ENCODE peak calls at places on chromosomes 12 and 14, in seven cellular contexts. S, D, C, A, K, I and E are unnamed samples.

GRCh38 chr12:115840159-115840558 is 437.3 kb downstream of the MED13L start:
- DNase-seq in C (peak), D (no peak), S (no peak), K (no peak), A (no peak), I (no peak), E (peak)

GRCh38 chr12:57201631-57202030 is 15.0 kb upstream of the NXPH4 start:
- DNase-seq in K (no peak), I (no peak), C (no peak), S (no peak), D (no peak), A (no peak), E (no peak)

GRCh38 chr12:4506870-4507269 is 31.8 kb upstream of the RAD51AP1 start:
- DNase-seq in I (no peak), S (no peak), A (peak), K (no peak), C (peak), D (no peak), E (peak)

GRCh38 chr12:15627995-15628945 is 160.9 kb downstream of the EPS8 start:
- DNase-seq in S (no peak), K (no peak), I (no peak), D (no peak), A (no peak), C (peak), E (peak)

GRCh38 chr12:101697197-101697929 is at the start of gene CHPT1:
- DNase-seq in K (peak), S (peak), C (peak), A (peak), I (peak), D (no peak), E (peak)

GRCh38 chr12:106586803-106587684 is 4.2 kb downstream of the RFX4 start:
- DNase-seq in D (no peak), C (peak), A (no peak), I (no peak), K (no peak), S (no peak), E (no peak)

GRCh38 chr12:102120886-102121285 is 903 bp downstream of the PARPBP start:
- DNase-seq in K (no peak), A (no peak), I (no peak), D (peak), C (peak), S (no peak), E (peak)

GRCh38 chr14:89617471-89618291 is 200.6 kb upstream of the FOXN3 start:
- DNase-seq in I (no peak), K (no peak), D (no peak), S (peak), C (peak), A (peak), E (peak)

GRCh38 chr14:36066636-36067035 is 109.9 kb downstream of the PTCSC3 start:
- DNase-seq in C (peak), S (no peak), I (no peak), A (no peak), D (no peak), K (no peak), E (no peak)

GRCh38 chr14:77372304-77372841 is 4.5 kb downstream of the TMED8 start:
- DNase-seq in A (no peak), D (no peak), K (no peak), I (no peak), S (no peak), C (peak), E (peak)

GRCh38 chr12:131008461-131009270 is 55.0 kb downstream of the ADGRD1 start:
- DNase-seq in C (no peak), I (no peak), A (no peak), D (no peak), S (no peak), K (no peak), E (no peak)

GRCh38 chr12:45273717-45274271 is 57.9 kb downstream of the ANO6 start:
- DNase-seq in C (peak), K (no peak), A (no peak), I (no peak), S (no peak), D (peak), E (peak)

GRCh38 chr12:92546259-92546825 is 156.4 kb upstream of the PLEKHG7 start:
- DNase-seq in K (no peak), I (no peak), C (no peak), D (no peak), A (no peak), S (no peak), E (no peak)